ENCODE peak calls at places on chromosomes 16 and 17, in seven cellular contexts. L, M, J, O, I, A and X are unnamed samples.

GRCh38 chr16:46970089-46970488 is 3.4 kb downstream of the DNAJA2 start:
- DNase-seq in L (no peak), M (no peak), J (no peak), O (no peak), I (no peak), A (no peak), X (no peak)

GRCh38 chr17:48542114-48542955 is 2.6 kb downstream of the HOXB2 start:
- DNase-seq in L (peak; percentile 49), M (no peak), J (no peak), O (no peak), I (peak; percentile 21), A (no peak), X (peak; percentile 41)

GRCh38 chr17:58267347-58268324 is 13.1 kb downstream of the MPO start:
- DNase-seq in L (no peak), M (no peak), J (no peak), O (no peak), I (no peak), A (no peak), X (no peak)

GRCh38 chr17:17928422-17929386 is 43.5 kb downstream of the TOM1L2 start:
- DNase-seq in L (no peak), M (no peak), J (peak; percentile 39), O (no peak), I (no peak), A (no peak), X (no peak)

GRCh38 chr17:77466140-77466539 is 325.4 kb downstream of the SEC14L1 start:
- DNase-seq in L (no peak), M (no peak), J (peak; percentile 74), O (no peak), I (peak; percentile 33), A (no peak), X (peak; percentile 59)

GRCh38 chr16:11748404-11749254 is 6.0 kb upstream of the TXNDC11 start:
- DNase-seq in L (no peak), M (no peak), J (no peak), O (no peak), I (no peak), A (no peak), X (no peak)

GRCh38 chr16:52069866-52070265 is 477.1 kb downstream of the TOX3 start:
- DNase-seq in L (peak; percentile 54), M (peak; percentile 24), J (no peak), O (peak; percentile 88), I (no peak), A (no peak), X (peak; percentile 4)

GRCh38 chr16:80972611-80973010 is 34.1 kb downstream of the CMC2 start:
- DNase-seq in L (no peak), M (no peak), J (no peak), O (no peak), I (no peak), A (no peak), X (no peak)

GRCh38 chr17:72425796-72426173 is 305.0 kb downstream of the SOX9 start:
- DNase-seq in L (no peak), M (no peak), J (no peak), O (no peak), I (no peak), A (no peak), X (no peak)

GRCh38 chr17:6555331-6556120 is 829 bp downstream of the PITPNM3 start:
- DNase-seq in L (no peak), M (no peak), J (peak; percentile 60), O (no peak), I (peak; percentile 31), A (peak; percentile 38), X (peak; percentile 55)

GRCh38 chr17:43020030-43020621 is 2.1 kb downstream of the VAT1 start:
- DNase-seq in L (no peak), M (no peak), J (no peak), O (no peak), I (no peak), A (no peak), X (no peak)

GRCh38 chr17:33778505-33779398 is 476.3 kb upstream of the CCL2 start:
- DNase-seq in L (peak; percentile 55), M (peak; percentile 52), J (peak; percentile 57), O (peak; percentile 7), I (peak; percentile 59), A (peak; percentile 31), X (peak; percentile 68)

GRCh38 chr17:73043686-73044581 is 48.6 kb downstream of the SLC39A11 start:
- DNase-seq in L (no peak), M (no peak), J (no peak), O (no peak), I (no peak), A (no peak), X (no peak)

GRCh38 chr16:389317-389716 is 7.5 kb upstream of the PGAP6 start:
- DNase-seq in L (no peak), M (no peak), J (no peak), O (no peak), I (no peak), A (no peak), X (no peak)

GRCh38 chr17:34178047-34178446 is 77.0 kb upstream of the CCL2 start:
- DNase-seq in L (no peak), M (no peak), J (no peak), O (no peak), I (no peak), A (no peak), X (no peak)

GRCh38 chr17:56699186-56699895 is 105.8 kb downstream of the NOG start:
- DNase-seq in L (no peak), M (peak; percentile 43), J (no peak), O (no peak), I (no peak), A (peak; percentile 39), X (peak; percentile 55)

GRCh38 chr16:23967018-23967417 is 131.2 kb downstream of the PRKCB start:
- DNase-seq in L (no peak), M (peak; percentile 26), J (no peak), O (no peak), I (no peak), A (no peak), X (no peak)

GRCh38 chr16:67447508-67448076 is 16.7 kb downstream of the HSD11B2 start:
- DNase-seq in L (no peak), M (no peak), J (no peak), O (peak; percentile 8), I (peak; percentile 89), A (no peak), X (no peak)

GRCh38 chr16:89422905-89423630 is 67.3 kb downstream of the ANKRD11 start:
- DNase-seq in L (no peak), M (no peak), J (no peak), O (no peak), I (peak; percentile 80), A (no peak), X (no peak)

GRCh38 chr16:84459941-84460405 is 44.5 kb downstream of the MEAK7 start:
- DNase-seq in L (no peak), M (peak; percentile 80), J (peak; percentile 47), O (no peak), I (no peak), A (no peak), X (no peak)

GRCh38 chr16:23835390-23836077 is at the start of gene PRKCB:
- DNase-seq in L (peak; percentile 37), M (peak; percentile 28), J (peak; percentile 89), O (peak; percentile 9), I (peak; percentile 95), A (peak; percentile 68), X (peak; percentile 94)

GRCh38 chr17:14784997-14785696 is 480.0 kb downstream of the PMP22 start:
- DNase-seq in L (no peak), M (no peak), J (no peak), O (no peak), I (peak; percentile 46), A (no peak), X (no peak)